ENCODE peak calls at places on chromosomes 6 and 20, in four cellular contexts. Q is mesendoderm, Y is H9, G is IMR-90. S is an unnamed sample. For H3K4me1, the result is how much of the 10 kb centered on the place peaks cover.

GRCh38 chr6:136846046-136846445 is 23.7 kb downstream of the PEX7 start:
- DNase-seq in Y (no peak), G (peak), Q (peak), S (no peak)

GRCh38 chr6:44162876-44163625 is 4.4 kb downstream of the CAPN11 start:
- DNase-seq in Y (no peak), G (peak), Q (no peak), S (no peak)

GRCh38 chr20:13995841-13996240 is 525 bp downstream of the MACROD2 start:
- DNase-seq in G (no peak), Y (peak), Q (peak), S (peak)

GRCh38 chr6:129929433-129929832 is 68.3 kb upstream of the TMEM244 start:
- DNase-seq in Y (no peak), G (peak), Q (no peak), S (no peak)

GRCh38 chr6:108167449-108167903 is 1.7 kb downstream of the NR2E1 start:
- DNase-seq in G (no peak), Q (peak), Y (peak), S (no peak)

GRCh38 chr20:18971574-18971973 is 158.0 kb downstream of the SCP2D1 start:
- DNase-seq in Q (no peak), G (no peak), Y (no peak), S (no peak)

GRCh38 chr6:155154158-155154830 is 109.5 kb upstream of the CLDN20 start:
- DNase-seq in G (peak), Y (no peak), Q (peak), S (no peak)

GRCh38 chr20:41052742-41053419 is 24.3 kb downstream of the TOP1 start:
- DNase-seq in Q (no peak), Y (no peak), G (peak), S (no peak)

GRCh38 chr6:37074053-37074827 is 68.8 kb downstream of the FGD2 start:
- DNase-seq in Y (no peak), Q (no peak), G (peak), S (no peak)

GRCh38 chr6:144730088-144730640 is 445.0 kb downstream of the UTRN start:
- DNase-seq in Y (no peak), G (no peak), Q (peak), S (no peak)

GRCh38 chr6:127164555-127164954 is 46.1 kb downstream of the RSPO3 start:
- DNase-seq in Y (no peak), G (no peak), Q (no peak), S (no peak)

GRCh38 chr6:5036309-5036708 is 32.5 kb upstream of the RPP40 start:
- DNase-seq in Y (peak), G (peak), Q (peak), S (no peak)

GRCh38 chr20:63553251-63553932 is 567 bp upstream of the FNDC11 start:
- DNase-seq in G (peak), Q (peak), Y (peak), S (peak)

GRCh38 chr20:52948491-52948890 is 23.7 kb upstream of the TSHZ2 start:
- DNase-seq in Q (no peak), G (no peak), Y (no peak), S (no peak)

GRCh38 chr20:43939762-43940121 is 25.1 kb downstream of the TOX2 start:
- DNase-seq in Y (no peak), Q (no peak), G (no peak), S (no peak)

GRCh38 chr6:49606696-49607390 is 29.8 kb downstream of the RHAG start:
- DNase-seq in Q (peak), Y (peak), G (peak), S (no peak)

GRCh38 chr20:21102691-21103311 is 3.4 kb downstream of the LINC00237 start:
- DNase-seq in Y (peak), G (peak), Q (peak), S (peak)

DNA sequence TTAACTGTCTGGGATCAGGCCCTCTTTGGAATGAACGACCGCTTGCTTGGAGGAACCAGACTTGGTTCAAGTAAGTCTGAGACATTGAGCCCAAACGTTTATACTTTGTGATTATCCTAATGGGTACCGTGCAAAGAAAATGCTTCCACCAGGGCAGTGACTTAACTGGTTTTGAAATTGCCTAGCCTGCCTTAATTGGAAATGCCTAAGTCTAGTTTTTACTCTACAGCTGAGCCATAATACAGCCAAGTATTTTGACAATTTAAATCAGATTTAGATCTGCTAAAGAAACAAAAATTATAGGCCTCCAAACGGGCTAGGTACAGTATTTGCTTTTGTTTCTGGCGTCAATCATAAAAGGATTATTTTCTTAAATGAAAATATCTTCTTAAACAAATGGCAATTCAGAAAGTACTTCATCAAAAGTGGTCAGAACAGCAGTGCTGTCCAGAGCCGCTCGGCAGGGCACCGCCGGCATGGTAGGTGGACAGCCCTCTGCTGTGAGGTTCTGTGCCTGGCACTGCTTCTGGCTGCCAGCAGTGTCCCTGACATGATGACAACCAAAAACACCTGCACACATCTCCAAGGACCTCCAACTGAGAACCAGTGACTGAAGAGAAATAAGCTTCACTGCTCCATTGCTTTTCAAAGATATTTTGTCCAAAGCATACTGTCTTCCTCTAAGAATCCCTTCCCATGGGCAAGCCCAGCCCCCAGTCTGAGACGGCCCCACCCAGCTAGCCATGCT is 55.6 kb downstream of the EZR start:
- DNase-seq in G (no peak), Y (no peak), Q (no peak), S (no peak)
- H3K4me1 ChIP-seq in G (under half), Y (under half), Q (under half), S (under half)

GRCh38 chr6:23106951-23107350 is 537.6 kb downstream of the HDGFL1 start:
- DNase-seq in Y (no peak), Q (no peak), G (peak), S (no peak)

GRCh38 chr6:23114812-23115504 is 545.6 kb downstream of the HDGFL1 start:
- DNase-seq in G (no peak), Y (no peak), Q (no peak), S (no peak)

GRCh38 chr6:23111984-23112383 is 542.6 kb downstream of the HDGFL1 start:
- DNase-seq in Q (no peak), G (peak), Y (no peak), S (no peak)
- H4K5ac ChIP-seq in Q (no peak), G (peak), Y (no peak), S (no peak)

GRCh38 chr6:53310751-53311585 is 37.8 kb downstream of the ELOVL5 start:
- DNase-seq in Y (no peak), Q (no peak), G (no peak), S (no peak)
- H3K4me1 ChIP-seq in Y (under half), Q (under half), G (under half), S (under half)

GRCh38 chr6:88045521-88046136 is 2.0 kb upstream of the SPACA1 start:
- DNase-seq in Y (no peak), G (no peak), Q (no peak), S (no peak)

GRCh38 chr6:88050140-88050818 is 2.6 kb downstream of the SPACA1 start:
- DNase-seq in Q (no peak), Y (no peak), G (no peak), S (no peak)

GRCh38 chr6:88047510-88048150 is at the start of gene SPACA1:
- DNase-seq in G (no peak), Q (no peak), Y (peak), S (no peak)

GRCh38 chr6:88044530-88044929 is 3.1 kb upstream of the SPACA1 start:
- DNase-seq in G (no peak), Y (no peak), Q (no peak), S (no peak)

GRCh38 chr6:88048556-88048955 is 915 bp downstream of the SPACA1 start:
- DNase-seq in Q (no peak), Y (no peak), G (no peak), S (no peak)
- H4K5ac ChIP-seq in Q (no peak), Y (no peak), G (no peak), S (no peak)

GRCh38 chr6:29720863-29721262 is 2.4 kb upstream of the HLA-F start:
- DNase-seq in Q (peak), Y (peak), G (no peak), S (no peak)
- H3K4me1 ChIP-seq in Q (under half), Y (under half), G (under half), S (under half)

GRCh38 chr6:33557376-33557775 is 22.7 kb downstream of the BAK1 start:
- DNase-seq in Y (no peak), Q (no peak), G (no peak), S (no peak)

DNA sequence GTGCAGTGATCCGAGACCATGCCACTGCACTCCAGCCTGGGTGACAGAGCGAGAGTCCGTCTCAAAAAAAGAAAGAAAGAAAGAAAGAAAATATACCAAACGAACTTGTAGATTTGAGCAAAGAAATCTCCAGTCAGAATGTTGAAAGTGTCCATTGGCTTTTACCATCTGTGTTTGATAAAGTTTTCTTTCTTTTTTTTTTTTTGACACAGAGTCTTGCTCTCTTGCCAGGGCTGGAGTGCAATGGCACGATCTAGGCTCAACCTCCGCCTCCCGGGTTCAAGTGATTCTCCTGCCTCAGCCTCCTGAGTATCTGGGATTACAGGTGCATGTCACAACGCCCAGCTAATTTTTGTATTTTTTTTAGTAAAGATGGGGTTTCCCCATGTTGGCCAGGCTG is 21.3 kb downstream of the BAK1 start:
- DNase-seq in Q (no peak), G (no peak), Y (no peak), S (no peak)
- H4K5ac ChIP-seq in Q (no peak), G (no peak), Y (no peak), S (no peak)

GRCh38 chr6:7140631-7141366 is 33.0 kb downstream of the RREB1 start:
- DNase-seq in G (peak), Y (peak), Q (peak), S (peak)
- H3K4me1 ChIP-seq in G (under half), Y (under half), Q (under half), S (under half)

DNA sequence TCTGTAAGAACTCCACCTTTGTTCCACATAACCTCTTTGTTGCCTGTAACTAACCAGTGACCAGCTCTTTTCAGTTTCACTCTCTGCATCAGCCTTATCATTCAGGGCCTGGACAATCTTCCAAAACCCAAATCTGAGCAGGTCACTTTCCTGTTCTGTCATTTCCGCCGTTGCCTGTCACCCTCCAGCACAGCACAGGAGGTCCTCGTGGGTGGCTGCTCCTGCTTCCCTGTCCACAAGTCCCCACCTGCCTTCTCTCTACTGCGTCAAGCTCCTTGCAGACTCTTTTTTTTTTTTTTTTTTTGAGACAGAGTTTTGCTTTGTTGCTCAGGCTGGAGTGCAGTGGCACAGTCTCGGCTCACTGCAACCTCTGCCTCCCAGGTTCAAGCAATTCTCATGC is 73.9 kb downstream of the MTHFD1L start:
- DNase-seq in Y (no peak), Q (no peak), G (no peak), S (no peak)
- H4K5ac ChIP-seq in Y (no peak), Q (no peak), G (no peak), S (no peak)

GRCh38 chr6:52516269-52516668 is 60.6 kb downstream of the TRAM2 start:
- DNase-seq in Q (no peak), G (no peak), Y (no peak), S (no peak)

GRCh38 chr6:52515219-52515960 is 61.5 kb downstream of the TRAM2 start:
- DNase-seq in G (peak), Y (no peak), Q (peak), S (no peak)

GRCh38 chr6:52518279-52518944 is 58.4 kb downstream of the TRAM2 start:
- DNase-seq in Q (no peak), Y (no peak), G (no peak), S (no peak)

GRCh38 chr6:52517502-52518278 is 59.2 kb downstream of the TRAM2 start:
- DNase-seq in Q (peak), Y (peak), G (peak), S (peak)

GRCh38 chr6:52516943-52517342 is 59.9 kb downstream of the TRAM2 start:
- DNase-seq in Y (no peak), Q (no peak), G (no peak), S (no peak)
- H3K4me1 ChIP-seq in Y (under half), Q (under half), G (under half), S (under half)

S was measured in H1.